ENCODE peak calls at places on chromosomes 13 and 19, in four cellular contexts. J is SK-N-SH, L is K562, G is GM12878. R is an unnamed sample.

GRCh38 chr19:33720691-33721682 is 75.7 kb upstream of the KCTD15 start:
- DNase-seq in J (no peak), G (no peak), L (peak), R (peak)

GRCh38 chr13:50993908-50994307 is 84.3 kb downstream of the RNASEH2B start:
- DNase-seq in J (no peak), L (no peak), G (no peak), R (no peak)

GRCh38 chr13:99606322-99607089 is 105.2 kb downstream of the TM9SF2 start:
- DNase-seq in G (no peak), L (peak), J (peak), R (peak)

GRCh38 chr19:57651654-57651996 is 17.1 kb upstream of the ZSCAN4 start:
- DNase-seq in J (no peak), L (no peak), G (no peak), R (no peak)

GRCh38 chr19:46639356-46640061 is 3.5 kb upstream of the GNG8 start:
- DNase-seq in J (peak), G (no peak), L (peak), R (no peak)

GRCh38 chr19:58568731-58569130 is 4.4 kb downstream of the MZF1 start:
- DNase-seq in L (no peak), G (no peak), J (no peak), R (no peak)

GRCh38 chr19:1566392-1567115 is 1.6 kb downstream of the MEX3D start:
- DNase-seq in L (no peak), G (no peak), J (peak), R (peak)

GRCh38 chr13:37868691-37869505 is 674 bp downstream of the TRPC4 start:
- DNase-seq in G (no peak), L (no peak), J (no peak), R (no peak)

GRCh38 chr13:41284512-41285288 is 21.3 kb upstream of the MTRF1 start:
- DNase-seq in G (no peak), J (no peak), L (no peak), R (peak)

GRCh38 chr19:10760268-10760944 is 42.5 kb downstream of the DNM2 start:
- DNase-seq in G (no peak), J (no peak), L (peak), R (no peak)

GRCh38 chr19:47095707-47096704 is 17.6 kb downstream of the ZC3H4 start:
- DNase-seq in J (no peak), G (no peak), L (no peak), R (peak)

GRCh38 chr13:88648598-88649373 is 977.6 kb downstream of the SLITRK5 start:
- DNase-seq in L (no peak), J (no peak), G (no peak), R (no peak)

GRCh38 chr19:49430678-49431329 is 5.6 kb downstream of the GFY start:
- DNase-seq in L (peak), G (no peak), J (peak), R (no peak)

GRCh38 chr13:23796546-23796945 is 92.7 kb downstream of the MIPEP start:
- DNase-seq in J (no peak), L (no peak), G (no peak), R (peak)

GRCh38 chr19:31419871-31420430 is 70.7 kb upstream of the TSHZ3 start:
- DNase-seq in L (no peak), G (no peak), J (no peak), R (no peak)

GRCh38 chr13:111908981-111909380 is 158.0 kb upstream of the SOX1 start:
- DNase-seq in G (no peak), J (no peak), L (no peak), R (no peak)

GRCh38 chr19:34589730-34590129 is 87.2 kb downstream of the SCGB2B2 start:
- DNase-seq in L (no peak), J (no peak), G (no peak), R (no peak)

GRCh38 chr19:13493516-13494310 is 12.6 kb downstream of the CACNA1A start:
- DNase-seq in G (no peak), L (no peak), J (no peak), R (no peak)

GRCh38 chr19:35090795-35091214 is 24.8 kb upstream of the FXYD3 start:
- DNase-seq in J (no peak), L (no peak), G (no peak), R (no peak)

GRCh38 chr13:109281017-109281416 is 505.4 kb downstream of the IRS2 start:
- DNase-seq in L (no peak), J (no peak), G (no peak), R (no peak)

GRCh38 chr13:76707360-76707759 is 178.8 kb downstream of the KCTD12 start:
- DNase-seq in G (no peak), J (no peak), L (no peak), R (no peak)

GRCh38 chr13:71968025-71968424 is 101.0 kb upstream of the DACH1 start:
- DNase-seq in J (no peak), G (no peak), L (no peak), R (no peak)

GRCh38 chr19:56170261-56170660 is 5.5 kb upstream of the GALP start:
- DNase-seq in J (no peak), G (no peak), L (peak), R (peak)

GRCh38 chr19:46546194-46546896 is 50.7 kb upstream of the PNMA8B start:
- DNase-seq in J (peak), L (peak), G (no peak), R (peak)

GRCh38 chr13:110334256-110334655 is 27.2 kb downstream of the COL4A2 start:
- DNase-seq in G (no peak), L (no peak), J (no peak), R (no peak)

GRCh38 chr19:13859361-13859880 is 17.5 kb upstream of the NANOS3 start:
- DNase-seq in L (peak), J (peak), G (no peak), R (no peak)

GRCh38 chr13:36490055-36490454 is 57.8 kb downstream of the CCNA1 start:
- DNase-seq in L (no peak), J (no peak), G (no peak), R (no peak)

GRCh38 chr13:91667486-91667885 is 269.1 kb downstream of the GPC5 start:
- DNase-seq in G (no peak), J (no peak), L (no peak), R (no peak)

GRCh38 chr13:92317066-92317465 is 909.5 kb upstream of the GPC6 start:
- DNase-seq in J (no peak), L (no peak), G (no peak), R (no peak)

GRCh38 chr13:40129467-40129866 is 474.0 kb downstream of the COG6 start:
- DNase-seq in J (no peak), L (peak), G (no peak), R (no peak)

DNA sequence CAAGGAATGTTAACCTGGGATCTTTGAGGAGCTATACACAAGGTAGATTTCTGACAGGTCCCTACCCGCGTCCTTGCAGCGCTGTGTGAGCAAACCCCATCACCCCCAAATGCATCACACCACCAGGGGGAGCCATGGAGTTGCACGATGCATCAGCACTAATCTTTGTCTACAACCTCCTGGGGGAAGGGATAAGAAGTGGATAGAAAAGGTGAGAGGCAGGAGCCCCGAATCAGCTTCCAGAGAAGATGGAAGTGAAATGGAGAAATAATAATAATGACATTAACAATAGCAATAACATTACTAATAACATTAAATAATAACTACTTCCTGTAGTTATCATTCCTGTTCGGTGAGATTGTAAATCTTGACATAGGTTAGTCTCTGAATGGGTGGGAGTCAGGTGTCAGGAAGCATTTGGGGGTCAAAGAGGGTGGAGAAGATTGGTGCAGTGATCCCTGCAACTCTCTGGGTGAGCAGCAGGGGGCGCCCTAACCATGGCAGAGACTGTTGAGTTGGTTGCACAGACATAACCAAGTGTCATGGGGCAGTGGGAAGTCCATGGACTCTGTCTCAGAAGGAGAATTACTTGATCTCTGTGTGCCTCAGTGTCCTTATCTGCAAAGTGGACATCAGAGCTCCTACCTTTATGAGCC is 16.5 kb downstream of the SIGLEC7 start:
- DNase-seq in L (peak), G (no peak), J (peak), R (peak)
- TF ChIP-seq MXI1 in L (no peak), G (no peak), J (no peak), R (no peak)

GRCh38 chr19:18486746-18487145 is 35.1 kb downstream of the ELL start:
- DNase-seq in G (no peak), J (no peak), L (no peak), R (no peak)

GRCh38 chr19:18488838-18489626 is 32.8 kb downstream of the ELL start:
- DNase-seq in G (no peak), J (peak), L (peak), R (peak)

GRCh38 chr19:18489627-18490184 is 32.2 kb downstream of the ELL start:
- DNase-seq in G (no peak), L (no peak), J (no peak), R (no peak)

GRCh38 chr19:18487576-18488402 is 34.1 kb downstream of the ELL start:
- DNase-seq in L (no peak), J (no peak), G (no peak), R (no peak)

GRCh38 chr19:18488403-18488723 is 33.5 kb downstream of the ELL start:
- DNase-seq in L (no peak), J (peak), G (no peak), R (no peak)
- TF ChIP-seq SIN3A in L (no peak), J (no peak), G (no peak), R (no peak)

GRCh38 chr19:17946965-17947784 is 14.4 kb downstream of the CCDC124 start:
- DNase-seq in J (no peak), G (no peak), L (no peak), R (peak)

GRCh38 chr19:17947815-17948473 is 15.1 kb downstream of the CCDC124 start:
- DNase-seq in L (peak), G (no peak), J (peak), R (peak)

GRCh38 chr19:17949956-17950309 is 17.0 kb upstream of the KCNN1 start:
- DNase-seq in G (no peak), J (no peak), L (no peak), R (no peak)

GRCh38 chr19:17948967-17949930 is 16.4 kb downstream of the CCDC124 start:
- DNase-seq in L (no peak), J (no peak), G (no peak), R (no peak)

GRCh38 chr19:17948474-17948966 is 15.7 kb downstream of the CCDC124 start:
- DNase-seq in G (no peak), J (no peak), L (no peak), R (no peak)
- TF ChIP-seq MXI1 in G (no peak), J (no peak), L (no peak), R (no peak)

DNA sequence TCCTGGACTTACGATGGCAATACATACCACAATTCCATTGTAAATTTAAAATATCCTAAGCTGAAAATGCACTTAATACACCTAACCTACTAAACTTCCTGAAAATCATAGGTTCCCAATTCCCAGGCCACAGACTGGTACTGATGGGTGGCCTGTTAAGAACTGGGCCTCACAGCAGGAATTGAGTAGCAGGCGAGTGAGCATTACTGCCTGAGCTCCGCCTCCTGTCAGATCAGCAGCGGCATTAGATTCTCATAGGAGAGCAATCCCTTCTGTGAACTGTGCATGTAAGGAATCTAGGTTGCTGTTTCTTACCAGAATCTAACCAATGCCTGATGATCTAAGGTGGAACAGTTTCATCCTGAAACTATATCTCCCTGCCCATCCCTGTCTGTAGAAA is 1670.2 kb upstream of the PCDH20 start:
- DNase-seq in J (no peak), L (no peak), G (no peak), R (no peak)
- TF ChIP-seq SIN3A in J (no peak), L (no peak), G (no peak), R (no peak)

GRCh38 chr13:26075498-26075897 is 23.7 kb upstream of the SHISA2 start:
- DNase-seq in G (no peak), L (no peak), J (no peak), R (no peak)

GRCh38 chr13:26074706-26075105 is 22.9 kb upstream of the SHISA2 start:
- DNase-seq in J (no peak), L (no peak), G (no peak), R (peak)
- TF ChIP-seq MXI1 in J (no peak), L (no peak), G (no peak), R (no peak)

GRCh38 chr19:8334458-8335342 is 8.4 kb downstream of the KANK3 start:
- DNase-seq in L (peak), J (peak), G (no peak), R (peak)

GRCh38 chr19:8335343-8336071 is 7.6 kb downstream of the KANK3 start:
- DNase-seq in L (no peak), J (peak), G (no peak), R (no peak)

GRCh38 chr19:8331263-8331840 is 10.1 kb downstream of the RPS28 start:
- DNase-seq in J (no peak), L (no peak), G (no peak), R (no peak)

GRCh38 chr19:8333771-8334457 is 9.1 kb downstream of the KANK3 start:
- DNase-seq in J (peak), L (no peak), G (no peak), R (no peak)

DNA sequence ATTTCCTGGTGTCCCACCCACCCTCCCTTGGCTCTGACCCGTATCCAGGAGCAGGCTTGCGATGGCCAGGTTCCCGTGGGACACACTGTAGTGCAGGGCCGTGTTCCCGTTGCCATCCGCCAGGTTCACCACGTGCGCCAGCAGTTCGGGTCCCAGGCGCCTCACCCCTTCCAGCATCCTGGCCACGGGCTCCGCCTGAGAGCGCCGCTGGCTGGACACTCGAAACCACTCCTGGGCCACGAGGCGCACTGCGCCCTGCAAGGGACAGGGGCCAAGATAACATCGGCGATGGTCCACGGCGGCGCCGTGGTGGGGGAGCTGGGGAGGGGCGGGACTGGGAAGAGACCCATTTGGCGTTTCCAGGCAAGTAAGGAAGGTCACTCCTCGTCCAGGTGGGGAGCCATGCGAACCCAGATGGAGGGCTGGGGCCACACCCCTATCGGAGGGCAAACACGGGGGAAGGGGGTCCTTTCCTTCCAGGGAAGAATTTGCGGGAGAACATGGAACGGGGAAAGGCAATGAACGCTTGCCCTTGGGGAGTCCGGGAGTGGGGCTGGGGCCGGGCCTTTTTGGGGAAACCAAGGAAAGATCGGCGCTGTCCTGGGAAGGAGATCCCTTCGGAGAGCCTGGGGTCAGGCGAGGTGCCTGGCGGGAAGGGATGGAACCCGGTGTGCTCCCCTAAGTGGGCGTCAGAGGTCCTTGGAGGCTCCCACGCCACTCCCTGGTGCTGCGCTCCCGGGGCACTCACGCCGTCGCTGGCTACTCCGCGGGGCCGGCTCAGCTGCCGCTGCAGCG is 9.9 kb downstream of the KANK3 start:
- DNase-seq in G (no peak), J (peak), L (no peak), R (no peak)
- TF ChIP-seq SIN3A in G (no peak), J (no peak), L (no peak), R (no peak)

GRCh38 chr13:21675095-21676007 is 4.5 kb downstream of the FGF9 start:
- DNase-seq in G (no peak), L (no peak), J (peak), R (no peak)
- TF ChIP-seq MXI1 in G (no peak), L (no peak), J (no peak), R (no peak)

GRCh38 chr19:30083701-30084156 is 141.7 kb downstream of the URI1 start:
- DNase-seq in G (no peak), L (no peak), J (peak), R (no peak)
- TF ChIP-seq SIN3A in G (no peak), L (no peak), J (no peak), R (no peak)